ENCODE peak calls at places on chromosome 21, in four cellular contexts. Q is HepG2, G is A549, V is K562. H is an unnamed sample.

GRCh38 chr21:26513212-26513611 is 59.9 kb downstream of the CYYR1 start:
- DNase-seq in Q (no peak), G (no peak), V (no peak), H (no peak)

GRCh38 chr21:42233067-42233981 is 14.4 kb downstream of the ABCG1 start:
- DNase-seq in Q (peak; percentile 30), G (no peak), V (peak; percentile 51), H (peak; percentile 75)

GRCh38 chr21:36207577-36208320 is 51.1 kb downstream of the DOP1B start:
- DNase-seq in Q (no peak), G (no peak), V (no peak), H (peak; percentile 29)

GRCh38 chr21:42570841-42571387 is 57.3 kb downstream of the SLC37A1 start:
- DNase-seq in Q (no peak), G (no peak), V (no peak), H (no peak)

GRCh38 chr21:20276954-20277353 is 721.3 kb upstream of the NCAM2 start:
- DNase-seq in Q (no peak), G (no peak), V (no peak), H (no peak)

GRCh38 chr21:38699048-38699447 is 106.7 kb upstream of the ETS2 start:
- DNase-seq in Q (peak; percentile 19), G (peak; percentile 3), V (peak; percentile 34), H (peak; percentile 12)

GRCh38 chr21:37208056-37208705 is 59.0 kb downstream of the VPS26C start:
- DNase-seq in Q (peak; percentile 13), G (no peak), V (peak; percentile 36), H (peak; percentile 82)

GRCh38 chr21:35265170-35265877 is 216.2 kb upstream of the RUNX1 start:
- DNase-seq in Q (no peak), G (peak; percentile 2), V (no peak), H (no peak)

GRCh38 chr21:18041012-18041411 is 203.6 kb upstream of the CHODL start:
- DNase-seq in Q (peak; percentile 45), G (no peak), V (no peak), H (peak; percentile 48)

GRCh38 chr21:34693192-34693810 is 24.5 kb downstream of the CLIC6 start:
- DNase-seq in Q (peak; percentile 55), G (peak; percentile 28), V (peak; percentile 75), H (peak; percentile 71)

GRCh38 chr21:42840411-42841155 is 38.8 kb downstream of the WDR4 start:
- DNase-seq in Q (no peak), G (no peak), V (peak; percentile 5), H (no peak)

GRCh38 chr21:42688226-42688840 is 34.9 kb downstream of the PDE9A start:
- DNase-seq in Q (no peak), G (no peak), V (no peak), H (no peak)

GRCh38 chr21:34983680-34984086 is 65.4 kb downstream of the RUNX1 start:
- DNase-seq in Q (no peak), G (no peak), V (peak; percentile 45), H (peak; percentile 84)

GRCh38 chr21:27035791-27036190 is 68.9 kb upstream of the ADAMTS5 start:
- DNase-seq in Q (no peak), G (no peak), V (no peak), H (no peak)

GRCh38 chr21:41767606-41768370 is 936 bp upstream of the RIPK4 start:
- DNase-seq in Q (no peak), G (no peak), V (no peak), H (no peak)

GRCh38 chr21:27425574-27425973 is 458.7 kb upstream of the ADAMTS5 start:
- DNase-seq in Q (no peak), G (no peak), V (no peak), H (no peak)

GRCh38 chr21:42818328-42818749 is 61.0 kb downstream of the WDR4 start:
- DNase-seq in Q (peak; percentile 52), G (no peak), V (peak; percentile 69), H (peak; percentile 62)

GRCh38 chr21:17742940-17743592 is 76.1 kb downstream of the C21orf91 start:
- DNase-seq in Q (no peak), G (no peak), V (no peak), H (no peak)

GRCh38 chr21:34796518-34797201 is 127.9 kb downstream of the CLIC6 start:
- DNase-seq in Q (peak; percentile 63), G (no peak), V (no peak), H (no peak)

GRCh38 chr21:35556536-35556935 is 503.8 kb downstream of the SETD4 start:
- DNase-seq in Q (no peak), G (no peak), V (no peak), H (no peak)

GRCh38 chr21:41009398-41010177 is 158.4 kb upstream of the BACE2 start:
- DNase-seq in Q (no peak), G (no peak), V (no peak), H (no peak)

GRCh38 chr21:31135536-31136184 is 97.4 kb upstream of the KRTAP19-8 start:
- DNase-seq in Q (no peak), G (no peak), V (no peak), H (peak; percentile 56)

GRCh38 chr21:45341261-45341660 is 53.6 kb upstream of the POFUT2 start:
- DNase-seq in Q (no peak), G (no peak), V (no peak), H (no peak)

GRCh38 chr21:38208118-38208517 is 48.7 kb upstream of the KCNJ15 start:
- DNase-seq in Q (no peak), G (no peak), V (no peak), H (no peak)

GRCh38 chr21:36125513-36126121 is 9.3 kb upstream of the CBR3 start:
- DNase-seq in Q (peak; percentile 32), G (no peak), V (peak; percentile 65), H (peak; percentile 63)

GRCh38 chr21:42313501-42313969 is 1.7 kb downstream of the TFF3 start:
- DNase-seq in Q (peak; percentile 8), G (no peak), V (no peak), H (peak; percentile 52)

GRCh38 chr21:17343055-17343454 is 169.8 kb upstream of the CXADR start:
- DNase-seq in Q (peak; percentile 32), G (no peak), V (no peak), H (peak; percentile 35)

GRCh38 chr21:26077523-26077922 is 93.0 kb downstream of the APP start:
- DNase-seq in Q (no peak), G (no peak), V (no peak), H (no peak)

DNA sequence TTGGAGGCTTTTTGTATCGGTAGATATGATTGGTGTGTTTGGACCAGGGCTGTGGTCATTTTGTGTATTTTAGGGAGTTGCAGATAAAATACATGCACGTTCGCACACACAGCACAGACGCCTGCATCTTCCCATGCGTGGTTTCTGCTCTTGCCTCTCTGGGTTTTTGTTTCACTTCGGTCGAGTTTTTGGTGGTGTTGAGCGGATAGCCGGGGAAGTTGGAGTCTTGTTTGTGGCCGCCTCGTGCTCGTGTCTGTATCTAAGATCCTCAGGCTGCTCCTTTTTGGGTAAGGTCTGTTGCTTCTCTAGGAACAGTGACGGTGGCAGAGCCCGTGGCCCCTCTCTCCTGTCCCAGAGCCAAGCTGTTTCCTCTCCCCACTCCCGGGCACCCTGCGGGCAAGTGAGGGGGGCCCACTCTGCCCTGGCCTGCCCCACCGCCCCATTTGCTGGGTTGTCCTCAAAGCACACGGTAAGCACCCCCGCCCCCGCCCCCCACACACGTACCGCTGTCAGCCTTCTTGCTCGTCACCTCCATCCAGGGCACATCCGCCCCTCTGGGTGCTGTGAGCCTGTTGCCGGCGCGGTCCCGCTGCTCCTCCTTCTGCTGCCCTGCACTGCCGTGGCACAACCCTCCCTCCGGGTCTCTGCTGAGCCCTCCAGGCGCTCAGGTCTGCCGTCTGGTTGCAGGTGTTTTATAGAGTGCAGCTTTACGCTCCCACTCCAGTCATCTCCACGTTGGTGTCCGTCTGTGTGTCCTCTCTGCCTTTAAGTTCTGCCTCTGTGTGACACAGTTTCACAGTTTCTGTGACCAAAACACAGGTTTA is 51.9 kb downstream of the AGPAT3 start:
- DNase-seq in Q (no peak), G (no peak), V (peak; percentile 75), H (peak; percentile 79)
- TF ChIP-seq MYC in Q (no peak), G (no peak), V (no peak), H (no peak)

GRCh38 chr21:46635324-46636180 is at the start of gene PRMT2:
- DNase-seq in Q (peak; percentile 93), G (peak; percentile 93), V (peak; percentile 100), H (peak; percentile 97)
- TF ChIP-seq CTCF in Q (peak; percentile 24), G (no peak), V (peak; percentile 0), H (no peak)

GRCh38 chr21:33541756-33542639 is at the start of gene GART:
- DNase-seq in Q (peak; percentile 73), G (peak; percentile 33), V (peak; percentile 86), H (peak; percentile 90)

GRCh38 chr21:33539612-33540011 is 2.3 kb downstream of the GART start:
- DNase-seq in Q (no peak), G (no peak), V (no peak), H (no peak)

GRCh38 chr21:33540711-33541104 is 1.2 kb downstream of the GART start:
- DNase-seq in Q (no peak), G (no peak), V (no peak), H (no peak)

GRCh38 chr21:33542640-33543504 is at the start of gene SON:
- DNase-seq in Q (peak; percentile 96), G (peak; percentile 79), V (peak; percentile 98), H (peak; percentile 99)

GRCh38 chr21:33541105-33541711 is 709 bp downstream of the GART start:
- DNase-seq in Q (peak; percentile 24), G (no peak), V (no peak), H (peak; percentile 58)
- TF ChIP-seq MYC in Q (no peak), G (no peak), V (no peak), H (no peak)

GRCh38 chr21:14383596-14384210 is 757 bp upstream of the HSPA13 start:
- DNase-seq in Q (no peak), G (no peak), V (no peak), H (peak; percentile 58)
- TF ChIP-seq CTCF in Q (peak; percentile 40), G (no peak), V (no peak), H (no peak)

DNA sequence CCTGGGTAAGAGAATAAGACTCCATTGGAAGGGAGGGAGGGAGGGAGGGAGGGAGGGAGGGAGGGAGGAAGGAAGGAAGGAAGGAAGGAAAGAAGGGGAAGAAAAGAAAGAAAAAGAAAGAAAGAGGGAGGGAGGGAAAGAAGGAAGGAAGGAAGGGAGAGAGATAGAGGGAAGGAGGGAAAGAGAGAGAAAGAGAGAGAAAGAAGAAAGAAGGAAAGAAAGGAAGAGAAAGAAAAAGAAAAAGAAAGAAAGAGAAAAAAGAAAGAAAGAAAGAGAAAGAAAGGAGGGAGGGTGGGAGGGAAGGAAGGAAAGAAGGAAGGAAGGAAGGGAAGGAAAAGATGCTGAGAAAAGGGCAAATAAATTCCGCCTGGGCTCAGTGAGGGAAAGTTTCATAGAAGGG is 74.7 kb upstream of the IFNAR2 start:
- DNase-seq in Q (no peak), G (no peak), V (no peak), H (no peak)
- TF ChIP-seq MYC in Q (no peak), G (no peak), V (no peak), H (no peak)